ENCODE peak calls at places on chromosome 5, in nine cellular contexts. I, U, W, K, R, X, B, Z and P are unnamed samples.

GRCh38 chr5:66171349-66172344 is 27.5 kb downstream of the SREK1 start:
- DNase-seq in X (no peak), B (peak), K (peak), U (peak), I (peak), R (no peak), Z (no peak), W (peak), P (no peak)

GRCh38 chr5:10632110-10632903 is 68.4 kb downstream of the ANKRD33B start:
- DNase-seq in U (no peak), I (no peak), K (peak), W (no peak), Z (peak), B (no peak), X (no peak), R (no peak), P (peak)

GRCh38 chr5:145495741-145496140 is 339.4 kb downstream of the PRELID2 start:
- DNase-seq in U (peak), K (peak), X (no peak), I (peak), Z (peak), B (no peak), W (peak), R (no peak), P (peak)

GRCh38 chr5:112154940-112155686 is 264.0 kb downstream of the EPB41L4A start:
- DNase-seq in W (no peak), Z (no peak), X (no peak), R (no peak), K (no peak), B (no peak), U (no peak), I (no peak), P (no peak)

GRCh38 chr5:149546974-149547373 is 4.3 kb downstream of the CSNK1A1 start:
- DNase-seq in W (no peak), I (no peak), B (no peak), X (no peak), Z (no peak), R (no peak), U (no peak), K (no peak), P (no peak)

GRCh38 chr5:77230727-77231469 is 20.4 kb downstream of the PDE8B start:
- DNase-seq in U (peak), R (no peak), W (no peak), Z (no peak), X (no peak), K (no peak), I (no peak), B (no peak), P (no peak)

GRCh38 chr5:68011259-68011760 is 204.2 kb upstream of the PIK3R1 start:
- DNase-seq in U (no peak), X (no peak), K (no peak), W (no peak), I (no peak), B (no peak), Z (no peak), R (no peak), P (no peak)

GRCh38 chr5:71865202-71865601 is 146.1 kb downstream of the CARTPT start:
- DNase-seq in U (peak), X (no peak), R (no peak), K (peak), B (no peak), I (no peak), Z (no peak), W (peak), P (no peak)

GRCh38 chr5:132334812-132335211 is 34.7 kb upstream of the SLC22A5 start:
- DNase-seq in K (no peak), I (peak), B (no peak), W (no peak), X (no peak), R (no peak), U (no peak), Z (peak), P (peak)

GRCh38 chr5:136145030-136145429 is 12.4 kb downstream of the SMAD5 start:
- DNase-seq in K (no peak), B (no peak), W (no peak), R (no peak), X (no peak), Z (no peak), U (no peak), I (no peak), P (no peak)

GRCh38 chr5:127508644-127509373 is 8.6 kb upstream of the PRRC1 start:
- DNase-seq in X (no peak), U (no peak), I (no peak), R (no peak), Z (no peak), B (no peak), K (no peak), W (no peak), P (no peak)

GRCh38 chr5:78956901-78957300 is 28.2 kb downstream of the ARSB start:
- DNase-seq in I (no peak), X (no peak), B (no peak), W (no peak), Z (no peak), R (no peak), K (no peak), U (no peak), P (no peak)

GRCh38 chr5:142698447-142698846 is 12.6 kb upstream of the FGF1 start:
- DNase-seq in K (no peak), U (no peak), W (no peak), X (no peak), B (no peak), I (no peak), Z (no peak), R (no peak), P (no peak)

GRCh38 chr5:173293817-173294672 is 34.2 kb downstream of the STC2 start:
- DNase-seq in U (peak), I (peak), W (peak), B (peak), Z (peak), K (peak), X (peak), R (peak), P (no peak)

GRCh38 chr5:137365126-137365865 is 133.8 kb downstream of the SPOCK1 start:
- DNase-seq in R (no peak), I (no peak), K (no peak), Z (no peak), X (no peak), U (no peak), B (no peak), W (peak), P (no peak)

GRCh38 chr5:142412581-142412980 is 87.8 kb upstream of the SPRY4 start:
- DNase-seq in R (no peak), U (no peak), Z (no peak), X (no peak), W (no peak), K (no peak), B (no peak), I (no peak), P (no peak)

GRCh38 chr5:137743031-137743640 is 7.2 kb upstream of the KLHL3 start:
- DNase-seq in Z (peak), K (peak), B (peak), R (no peak), I (peak), W (peak), U (peak), X (no peak), P (no peak)

GRCh38 chr5:68995847-68996204 is 98.0 kb upstream of the SLC30A5 start:
- DNase-seq in W (no peak), Z (no peak), R (no peak), I (no peak), B (no peak), K (no peak), X (no peak), U (no peak), P (no peak)

GRCh38 chr5:659496-660263 is 33.5 kb downstream of the TPPP start:
- DNase-seq in Z (no peak), I (no peak), R (no peak), K (no peak), X (no peak), U (no peak), B (no peak), W (no peak), P (no peak)

GRCh38 chr5:175836741-175837729 is 34.3 kb upstream of the CPLX2 start:
- DNase-seq in K (no peak), R (no peak), U (no peak), W (no peak), B (no peak), Z (no peak), X (no peak), I (no peak), P (no peak)

GRCh38 chr5:106097308-106097707 is 1573.4 kb downstream of the EFNA5 start:
- DNase-seq in U (peak), I (no peak), K (no peak), Z (no peak), W (peak), B (no peak), R (no peak), X (no peak), P (no peak)

GRCh38 chr5:147481857-147482256 is 28.0 kb downstream of the DPYSL3 start:
- DNase-seq in K (no peak), I (no peak), R (no peak), B (no peak), Z (no peak), U (peak), W (peak), X (no peak), P (no peak)

GRCh38 chr5:32190094-32190493 is 16.0 kb upstream of the GOLPH3 start:
- DNase-seq in W (peak), X (peak), Z (no peak), K (no peak), U (peak), R (no peak), B (no peak), I (no peak), P (no peak)

GRCh38 chr5:180070726-180071417 is 687 bp downstream of the RNF130 start:
- DNase-seq in I (no peak), R (peak), K (no peak), X (peak), Z (no peak), B (peak), W (peak), U (peak), P (peak)

GRCh38 chr5:167442922-167443321 is 848.5 kb upstream of the WWC1 start:
- DNase-seq in B (no peak), I (no peak), U (no peak), W (no peak), Z (no peak), K (peak), X (no peak), R (no peak), P (peak)

GRCh38 chr5:179720222-179720621 is 12.4 kb upstream of the MAML1 start:
- DNase-seq in B (no peak), K (no peak), U (no peak), I (no peak), W (no peak), R (no peak), Z (no peak), X (no peak), P (no peak)

GRCh38 chr5:114419941-114420340 is 58.1 kb downstream of the KCNN2 start:
- DNase-seq in R (no peak), B (no peak), W (no peak), Z (no peak), X (no peak), K (no peak), U (peak), I (no peak), P (no peak)

GRCh38 chr5:169893586-169893985 is 86.7 kb downstream of the INSYN2B start:
- DNase-seq in U (peak), Z (no peak), K (peak), W (peak), R (no peak), B (no peak), X (no peak), I (no peak), P (no peak)

GRCh38 chr5:58151414-58151813 is 308.5 kb downstream of the PLK2 start:
- DNase-seq in I (no peak), R (no peak), Z (no peak), W (no peak), X (no peak), B (no peak), K (no peak), U (no peak), P (no peak)
- TF ChIP-seq CTCF in I (no peak), R (no peak), Z (no peak), W (no peak), X (no peak), B (no peak), K (no peak), U (no peak), P (no peak)

GRCh38 chr5:109479260-109479860 is 69.6 kb upstream of the PJA2 start:
- DNase-seq in X (no peak), R (no peak), W (peak), K (no peak), U (peak), B (no peak), Z (no peak), I (peak), P (no peak)
- TF ChIP-seq CTCF in X (peak), R (no peak), W (peak), K (peak), U (peak), B (peak), Z (peak), I (no peak), P (peak)

GRCh38 chr5:44952376-44952775 is 143.6 kb downstream of the MRPS30 start:
- DNase-seq in R (no peak), K (peak), Z (peak), B (peak), U (peak), X (no peak), I (peak), W (peak), P (no peak)
- TF ChIP-seq CTCF in R (no peak), K (peak), Z (peak), B (peak), U (peak), X (peak), I (peak), W (peak), P (peak)

GRCh38 chr5:154857091-154857533 is 1.3 kb upstream of the CNOT8 start:
- DNase-seq in W (no peak), X (peak), B (no peak), U (no peak), R (peak), I (no peak), K (no peak), Z (no peak), P (no peak)

GRCh38 chr5:154858251-154858971 is at the start of gene CNOT8:
- DNase-seq in Z (peak), X (peak), W (peak), K (peak), U (peak), R (peak), I (peak), B (peak), P (peak)

GRCh38 chr5:154860123-154860522 is 1.7 kb downstream of the CNOT8 start:
- DNase-seq in Z (no peak), W (peak), K (no peak), X (no peak), I (peak), R (peak), B (peak), U (peak), P (no peak)

GRCh38 chr5:154858972-154859950 is 834 bp downstream of the CNOT8 start:
- DNase-seq in X (no peak), U (no peak), W (peak), I (no peak), B (no peak), K (no peak), Z (no peak), R (no peak), P (no peak)

GRCh38 chr5:154857534-154858250 is 735 bp upstream of the CNOT8 start:
- DNase-seq in K (peak), W (peak), I (peak), Z (peak), X (peak), U (peak), R (peak), B (peak), P (peak)
- TF ChIP-seq CTCF in K (no peak), W (peak), I (peak), Z (no peak), X (peak), U (no peak), R (peak), B (no peak), P (no peak)

GRCh38 chr5:62341783-62342475 is 35.9 kb downstream of the KIF2A start:
- DNase-seq in K (no peak), I (no peak), U (no peak), B (no peak), R (no peak), W (no peak), Z (no peak), X (no peak), P (no peak)

GRCh38 chr5:62343428-62343827 is 37.4 kb downstream of the KIF2A start:
- DNase-seq in X (no peak), W (peak), Z (no peak), K (no peak), I (no peak), B (no peak), R (no peak), U (peak), P (no peak)

GRCh38 chr5:62342476-62342837 is 36.5 kb downstream of the KIF2A start:
- DNase-seq in R (no peak), X (no peak), U (no peak), W (no peak), B (no peak), I (no peak), K (no peak), Z (no peak), P (no peak)

GRCh38 chr5:62340979-62341378 is 35.0 kb downstream of the KIF2A start:
- DNase-seq in R (no peak), Z (no peak), X (no peak), K (no peak), W (no peak), B (no peak), I (no peak), U (no peak), P (no peak)

DNA sequence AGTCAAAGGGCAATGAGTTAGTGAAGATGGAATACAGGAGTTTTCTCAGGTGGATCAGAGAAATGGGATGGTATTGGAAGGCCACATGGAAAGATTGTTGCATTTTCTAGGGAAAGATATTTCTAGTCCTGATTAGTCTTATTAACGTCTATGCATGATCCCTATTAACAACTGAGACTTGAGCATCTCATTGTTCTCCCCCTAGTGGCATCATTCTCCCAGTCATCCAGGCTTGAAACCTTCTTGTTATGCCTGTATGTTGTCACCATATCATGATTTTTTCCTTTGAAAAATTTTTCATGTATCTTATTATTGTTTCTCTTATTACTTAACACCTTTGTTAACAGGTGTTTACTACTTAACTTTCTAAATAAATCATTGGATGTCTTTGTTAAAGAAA is 34.4 kb downstream of the KIF2A start:
- DNase-seq in K (no peak), R (no peak), Z (peak), X (no peak), I (peak), B (no peak), W (peak), U (peak), P (no peak)
- TF ChIP-seq CTCF in K (peak), R (no peak), Z (peak), X (peak), I (peak), B (no peak), W (peak), U (peak), P (peak)

GRCh38 chr5:93090698-93091097 is 490.3 kb downstream of the NR2F1-AS1 start:
- DNase-seq in R (no peak), B (no peak), I (peak), Z (no peak), U (no peak), X (no peak), K (no peak), W (no peak), P (no peak)

GRCh38 chr5:93088566-93088965 is 492.5 kb downstream of the NR2F1-AS1 start:
- DNase-seq in Z (no peak), W (no peak), R (no peak), X (no peak), I (no peak), U (no peak), K (no peak), B (no peak), P (no peak)

GRCh38 chr5:93088997-93089396 is 492.0 kb downstream of the NR2F1-AS1 start:
- DNase-seq in U (no peak), Z (no peak), B (no peak), K (no peak), X (no peak), R (no peak), I (no peak), W (no peak), P (no peak)

GRCh38 chr5:93096561-93096960 is 484.5 kb downstream of the NR2F1-AS1 start:
- DNase-seq in W (no peak), R (no peak), U (no peak), K (no peak), B (no peak), Z (no peak), I (no peak), X (no peak), P (no peak)

GRCh38 chr5:93092349-93093105 is 488.5 kb downstream of the NR2F1-AS1 start:
- DNase-seq in R (no peak), I (no peak), Z (no peak), W (peak), K (peak), X (no peak), U (peak), B (no peak), P (peak)
- TF ChIP-seq CTCF in R (no peak), I (peak), Z (no peak), W (peak), K (peak), X (peak), U (peak), B (no peak), P (peak)

GRCh38 chr5:171299228-171299627 is 9.8 kb upstream of the TLX3 start:
- DNase-seq in Z (no peak), B (no peak), X (no peak), U (no peak), I (no peak), W (no peak), R (no peak), K (no peak), P (no peak)
- TF ChIP-seq CTCF in Z (no peak), B (no peak), X (no peak), U (no peak), I (no peak), W (no peak), R (no peak), K (no peak), P (no peak)

DNA sequence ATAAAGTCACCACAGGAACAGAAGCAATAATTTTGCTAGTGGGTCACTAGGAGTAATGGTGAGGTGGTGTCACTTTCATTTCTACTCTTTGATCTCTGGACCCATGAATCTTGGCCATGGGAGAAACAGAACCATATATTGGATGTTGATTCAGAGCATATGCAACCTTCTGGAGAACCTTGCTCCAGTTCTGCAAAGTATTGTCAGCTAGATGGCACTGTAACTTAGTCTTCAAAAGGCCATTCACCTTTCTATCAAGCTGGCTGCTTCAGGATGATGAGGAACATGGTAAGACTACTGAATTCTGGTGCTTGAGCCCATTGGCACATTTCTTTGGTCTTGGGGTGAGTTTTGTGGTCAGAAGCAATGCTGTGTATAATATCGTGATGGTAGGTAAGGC is 129.1 kb upstream of the FBN2 start:
- DNase-seq in I (no peak), R (no peak), U (no peak), W (no peak), B (no peak), Z (no peak), K (no peak), X (no peak), P (no peak)
- TF ChIP-seq CTCF in I (no peak), R (no peak), U (peak), W (no peak), B (no peak), Z (peak), K (peak), X (no peak), P (peak)